ENCODE peak calls at places on chromosomes 2 and 18, in nine cellular contexts. J is heart left ventricle, D is bronchial epithelial cell, K is endothelial cell, R is glutamatergic neuron, C is astrocyte of the spinal cord, H is body of pancreas, E is transverse colon, G is pancreas. B is an unnamed sample.

GRCh38 chr2:176398783-176399182 is 129.5 kb downstream of the MTX2 start:
- DNase-seq in J (no peak), D (no peak), K (no peak), R (no peak), C (peak), H (no peak), E (no peak), G (no peak), B (no peak)

GRCh38 chr2:222572761-222573174 is 83.1 kb downstream of the FARSB start:
- DNase-seq in J (peak), D (peak), K (no peak), R (no peak), C (peak), H (peak), E (no peak), G (no peak), B (no peak)

GRCh38 chr2:149331023-149331400 is 625 bp downstream of the LYPD6 start:
- DNase-seq in J (no peak), D (no peak), K (no peak), R (peak), C (no peak), H (peak), E (no peak), G (no peak), B (no peak)

GRCh38 chr18:69948919-69949537 is 1.4 kb upstream of the CD226 start:
- DNase-seq in J (peak), D (no peak), K (no peak), R (no peak), C (no peak), H (peak), E (peak), G (no peak), B (no peak)

GRCh38 chr2:223855426-223855825 is 18.0 kb upstream of the AP1S3 start:
- DNase-seq in J (no peak), D (peak), K (no peak), R (no peak), C (peak), H (no peak), E (no peak), G (no peak), B (no peak)

GRCh38 chr2:30113617-30114293 is 33.1 kb upstream of the YPEL5 start:
- DNase-seq in J (no peak), D (peak), K (no peak), R (no peak), C (peak), H (no peak), E (no peak), G (no peak), B (no peak)

GRCh38 chr18:79404567-79404910 is 8.8 kb downstream of the NFATC1 start:
- DNase-seq in J (no peak), D (no peak), K (no peak), R (peak), C (no peak), H (no peak), E (no peak), G (no peak), B (no peak)

GRCh38 chr18:12421732-12422131 is 14.0 kb downstream of the PRELID3A start:
- DNase-seq in J (no peak), D (no peak), K (no peak), R (no peak), C (no peak), H (no peak), E (no peak), G (no peak), B (no peak)

GRCh38 chr2:12982149-12982584 is 265.4 kb downstream of the TRIB2 start:
- DNase-seq in J (no peak), D (peak), K (no peak), R (no peak), C (peak), H (no peak), E (no peak), G (no peak), B (no peak)

GRCh38 chr2:238666543-238666942 is 181.3 kb upstream of the TWIST2 start:
- DNase-seq in J (no peak), D (no peak), K (no peak), R (no peak), C (no peak), H (no peak), E (no peak), G (no peak), B (no peak)

GRCh38 chr2:11152591-11152990 is 2.7 kb upstream of the SLC66A3 start:
- DNase-seq in J (no peak), D (no peak), K (no peak), R (no peak), C (no peak), H (no peak), E (no peak), G (no peak), B (no peak)

GRCh38 chr2:39228413-39229209 is 15.2 kb downstream of the CDKL4 start:
- DNase-seq in J (no peak), D (no peak), K (no peak), R (no peak), C (no peak), H (no peak), E (no peak), G (no peak), B (no peak)

GRCh38 chr2:14257801-14258507 is 374.6 kb upstream of the LRATD1 start:
- DNase-seq in J (no peak), D (peak), K (no peak), R (no peak), C (no peak), H (no peak), E (no peak), G (no peak), B (no peak)

GRCh38 chr2:32792416-32792815 is 154.3 kb upstream of the LTBP1 start:
- DNase-seq in J (peak), D (no peak), K (no peak), R (no peak), C (no peak), H (no peak), E (no peak), G (no peak), B (no peak)

GRCh38 chr2:221555511-221555845 is 16.6 kb downstream of the EPHA4 start:
- DNase-seq in J (no peak), D (no peak), K (no peak), R (no peak), C (no peak), H (no peak), E (no peak), G (no peak), B (no peak)

GRCh38 chr2:10414591-10414990 is 33.5 kb downstream of the ODC1 start:
- DNase-seq in J (no peak), D (no peak), K (no peak), R (no peak), C (no peak), H (peak), E (no peak), G (peak), B (no peak)

GRCh38 chr2:112692496-112692911 is 28.3 kb upstream of the NT5DC4 start:
- DNase-seq in J (no peak), D (peak), K (no peak), R (peak), C (peak), H (no peak), E (peak), G (no peak), B (no peak)

GRCh38 chr2:112688086-112688880 is 32.5 kb upstream of the NT5DC4 start:
- DNase-seq in J (no peak), D (no peak), K (no peak), R (no peak), C (no peak), H (no peak), E (peak), G (no peak), B (no peak)

GRCh38 chr2:112692914-112693313 is 27.9 kb upstream of the NT5DC4 start:
- DNase-seq in J (no peak), D (peak), K (no peak), R (no peak), C (peak), H (no peak), E (no peak), G (no peak), B (no peak)

GRCh38 chr2:112691761-112692370 is 29.0 kb upstream of the NT5DC4 start:
- DNase-seq in J (no peak), D (no peak), K (no peak), R (no peak), C (no peak), H (no peak), E (no peak), G (no peak), B (no peak)

DNA sequence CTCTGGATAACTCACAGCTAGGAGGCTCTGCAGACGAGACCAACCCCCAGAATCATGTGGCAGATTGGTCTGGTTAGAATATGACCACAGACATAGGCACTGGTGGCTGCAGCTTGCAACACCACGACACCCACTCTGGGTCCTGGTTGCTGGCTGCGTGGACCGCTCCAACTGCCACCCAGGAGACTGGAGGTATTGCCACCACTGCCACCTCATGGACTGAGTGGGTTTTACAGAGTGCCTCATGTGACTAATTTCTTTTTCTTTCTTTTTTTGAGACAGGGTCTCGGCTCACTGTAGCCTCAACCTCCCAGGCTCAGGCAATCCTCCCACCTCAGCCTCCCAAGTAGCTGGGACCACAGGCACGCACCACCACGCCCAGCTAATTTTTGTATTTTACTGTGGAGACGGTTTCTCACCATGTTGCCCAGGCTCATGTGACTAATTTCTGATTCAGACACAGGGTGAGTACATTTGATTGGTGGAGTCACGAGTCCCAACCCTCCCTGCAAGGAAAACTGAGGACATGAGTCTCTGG is 29.9 kb upstream of the NT5DC4 start:
- DNase-seq in J (peak), D (peak), K (peak), R (peak), C (peak), H (peak), E (peak), G (peak), B (peak)
- TF ChIP-seq CTCF in J (peak), D (peak), K (peak), R (peak), C (peak), H (peak), E (peak), G (peak), B (peak)

DNA sequence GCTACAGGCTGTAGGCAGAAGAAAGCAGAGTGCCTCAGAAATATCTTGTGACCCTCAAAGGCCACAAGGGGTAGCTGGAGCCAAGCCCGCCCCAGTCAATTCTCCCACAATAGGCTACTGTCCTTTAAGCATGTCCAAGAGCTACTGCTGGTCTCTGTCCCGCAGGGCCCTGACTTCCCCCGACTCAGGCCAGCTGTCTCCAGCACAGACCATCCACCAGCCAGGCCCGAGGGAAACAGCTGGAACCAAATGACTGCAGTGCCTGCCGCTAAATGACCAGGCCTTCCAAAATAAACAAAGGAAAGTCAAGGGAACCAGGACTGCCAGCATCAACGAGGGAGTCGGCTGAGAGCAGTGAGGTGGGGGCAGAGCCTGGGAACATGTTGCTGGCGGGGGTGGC is 36.7 kb downstream of the MCFD2 start:
- DNase-seq in J (peak), D (no peak), K (no peak), R (peak), C (peak), H (no peak), E (no peak), G (no peak), B (peak)
- TF ChIP-seq CTCF in J (no peak), D (no peak), K (no peak), R (no peak), C (no peak), H (no peak), E (no peak), G (no peak), B (no peak)

GRCh38 chr2:217000406-217000805 is 140.5 kb upstream of the TNP1 start:
- DNase-seq in J (no peak), D (no peak), K (no peak), R (no peak), C (no peak), H (no peak), E (no peak), G (no peak), B (no peak)
- TF ChIP-seq CTCF in J (peak), D (no peak), K (no peak), R (no peak), C (no peak), H (no peak), E (no peak), G (no peak), B (no peak)

DNA sequence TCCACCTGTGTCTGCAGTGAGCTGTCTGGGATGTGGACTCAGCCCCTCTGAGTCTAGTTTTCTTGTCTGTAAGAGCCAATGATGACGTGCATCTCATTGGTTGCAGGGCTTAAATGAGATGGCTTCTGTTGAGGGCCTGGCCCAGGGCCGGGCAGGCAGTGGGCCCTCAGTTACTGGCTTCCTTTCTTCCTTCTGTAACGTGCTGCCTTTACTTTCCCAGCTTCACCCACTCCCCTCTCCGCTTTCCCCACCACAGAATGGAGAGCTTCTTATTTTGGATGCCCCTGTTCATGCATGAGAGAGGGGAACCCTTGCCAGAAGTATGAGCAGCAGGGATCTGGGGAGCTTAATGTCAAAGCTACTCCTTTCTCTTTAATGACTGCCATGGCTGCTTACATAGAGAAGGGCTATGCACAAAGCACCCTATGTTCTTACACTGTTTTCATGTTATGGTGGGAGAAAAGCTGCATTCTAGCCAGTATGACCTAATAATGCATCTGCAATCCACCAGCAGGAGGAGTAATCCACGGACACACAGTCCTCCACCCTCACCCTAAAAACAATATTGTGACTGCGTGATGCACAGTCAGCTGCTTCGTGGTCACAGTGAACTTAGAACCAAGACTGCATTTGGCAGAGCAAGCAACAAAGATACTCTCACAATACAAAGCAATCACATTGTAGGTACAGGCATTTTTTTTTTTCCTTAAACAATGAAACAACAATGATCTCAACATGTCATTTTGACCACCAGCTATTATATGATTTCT is 37.2 kb downstream of the CREG2 start:
- DNase-seq in J (no peak), D (peak), K (peak), R (no peak), C (peak), H (no peak), E (no peak), G (no peak), B (no peak)
- TF ChIP-seq CTCF in J (peak), D (peak), K (peak), R (peak), C (peak), H (no peak), E (no peak), G (no peak), B (peak)

GRCh38 chr2:27085670-27086089 is 892 bp upstream of the KHK start:
- DNase-seq in J (peak), D (peak), K (peak), R (peak), C (peak), H (peak), E (peak), G (peak), B (peak)
- TF ChIP-seq CTCF in J (peak), D (peak), K (no peak), R (no peak), C (peak), H (peak), E (no peak), G (no peak), B (no peak)

DNA sequence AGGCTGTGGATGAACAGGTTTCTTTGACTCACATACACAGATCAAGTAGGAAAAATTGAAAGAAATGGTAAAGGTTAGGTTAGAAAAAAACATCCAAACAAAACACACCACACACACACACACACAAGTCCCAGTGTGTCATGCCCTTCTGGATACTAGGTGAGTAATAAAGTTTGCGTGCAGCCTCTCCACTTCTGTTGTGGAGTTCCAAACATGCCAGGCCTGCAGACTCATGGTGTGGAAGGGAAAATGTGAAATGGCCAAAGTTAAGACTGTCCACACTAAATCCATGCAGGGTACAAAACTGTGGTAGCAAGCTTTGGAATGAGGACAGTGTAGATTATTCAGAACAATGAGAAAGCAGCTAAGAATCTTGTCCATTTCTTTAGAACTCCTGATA is 114.6 kb downstream of the IKZF2 start:
- DNase-seq in J (no peak), D (peak), K (no peak), R (no peak), C (peak), H (no peak), E (no peak), G (no peak), B (no peak)
- TF ChIP-seq CTCF in J (no peak), D (no peak), K (no peak), R (no peak), C (no peak), H (no peak), E (no peak), G (no peak), B (no peak)

GRCh38 chr2:120803764-120804335 is 68.2 kb downstream of the GLI2 start:
- DNase-seq in J (no peak), D (no peak), K (no peak), R (no peak), C (no peak), H (no peak), E (no peak), G (no peak), B (no peak)

GRCh38 chr2:120805011-120805410 is 69.3 kb downstream of the GLI2 start:
- DNase-seq in J (no peak), D (no peak), K (no peak), R (no peak), C (no peak), H (no peak), E (no peak), G (no peak), B (no peak)

GRCh38 chr2:120803085-120803484 is 67.4 kb downstream of the GLI2 start:
- DNase-seq in J (no peak), D (no peak), K (no peak), R (no peak), C (no peak), H (no peak), E (no peak), G (no peak), B (no peak)

GRCh38 chr2:120804446-120804845 is 68.8 kb downstream of the GLI2 start:
- DNase-seq in J (no peak), D (no peak), K (no peak), R (no peak), C (no peak), H (no peak), E (no peak), G (no peak), B (no peak)

DNA sequence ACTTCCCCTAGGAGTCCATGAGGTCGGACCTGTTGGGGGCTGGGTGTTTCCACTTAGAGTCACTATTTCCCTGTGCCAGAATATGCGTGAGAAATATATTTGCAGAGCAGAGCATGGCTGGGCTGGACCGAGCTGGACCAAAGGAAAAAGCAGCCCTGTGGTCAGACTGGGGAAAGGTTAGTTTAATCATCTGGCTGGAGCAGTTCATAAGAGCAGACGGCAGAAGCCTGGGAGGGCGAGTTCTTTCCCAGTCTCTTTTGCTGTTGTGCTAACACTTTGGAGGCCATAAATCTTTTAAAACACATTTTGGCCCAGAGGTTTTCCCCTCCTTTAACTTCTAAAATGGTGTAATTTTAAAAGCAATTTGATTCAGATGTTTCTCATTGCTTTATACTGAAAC is 66.5 kb downstream of the GLI2 start:
- DNase-seq in J (no peak), D (no peak), K (no peak), R (no peak), C (peak), H (no peak), E (no peak), G (no peak), B (no peak)
- TF ChIP-seq CTCF in J (no peak), D (no peak), K (no peak), R (no peak), C (no peak), H (no peak), E (no peak), G (no peak), B (no peak)

DNA sequence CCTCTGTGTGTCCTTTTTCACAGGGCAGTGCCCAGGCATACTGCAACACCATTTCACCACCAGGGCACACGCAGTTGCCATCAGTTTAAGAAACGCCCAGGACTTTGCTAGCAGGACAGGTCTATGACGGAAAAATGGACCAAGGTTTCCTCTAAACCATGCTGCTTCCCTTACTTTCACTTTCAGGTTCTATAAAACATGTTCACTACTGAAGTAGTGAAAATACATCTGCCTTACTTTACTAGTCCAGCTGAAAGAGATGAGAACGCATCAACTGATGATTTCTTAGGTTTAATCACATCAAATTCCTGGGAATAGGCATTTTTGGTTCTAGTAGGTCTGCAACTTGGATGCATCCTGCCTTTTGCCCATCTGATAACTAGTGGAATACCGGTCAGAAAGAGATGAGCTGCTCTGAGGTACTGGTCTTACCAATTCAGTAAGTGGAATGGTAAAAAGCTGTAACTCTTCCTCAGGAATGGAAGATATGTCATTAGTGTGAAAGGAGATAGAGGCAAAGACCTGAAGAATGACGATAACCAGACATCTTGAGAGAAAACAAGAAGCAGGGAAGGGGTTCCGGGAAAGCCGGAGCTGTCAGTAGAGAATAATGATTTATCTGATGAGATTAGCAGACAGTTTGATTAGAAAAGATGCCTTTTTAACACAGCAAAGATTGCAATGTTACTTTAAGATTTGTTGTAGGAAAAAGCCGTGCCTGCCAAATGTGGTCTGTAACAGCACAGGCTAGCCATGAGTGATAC is 110.3 kb downstream of the TCF4 start:
- DNase-seq in J (no peak), D (peak), K (no peak), R (no peak), C (peak), H (peak), E (no peak), G (no peak), B (no peak)
- TF ChIP-seq CTCF in J (peak), D (peak), K (no peak), R (no peak), C (peak), H (peak), E (peak), G (no peak), B (no peak)

B was measured in nephron progenitor cell.